ENCODE peak calls at places on chromosomes 4 and X, in nine cellular contexts. T, W, S, B, G, V, Z, L and R are unnamed samples.
A peak's percentile ranks its signal among the peaks of the same experiment; 100 is the strongest.

GRCh38 chr4:181835348-181835747 is 407.9 kb upstream of the TENM3 start:
- DNase-seq in T (no peak), S (no peak), V (peak; percentile 19), B (no peak), G (no peak), L (no peak), Z (no peak), W (no peak), R (no peak)

GRCh38 chrX:47854474-47854873 is 17.8 kb downstream of the ZNF81 start:
- DNase-seq in L (no peak), B (no peak), G (no peak), W (peak; percentile 24), T (peak; percentile 31), S (peak; percentile 11), V (no peak), Z (peak; percentile 50), R (peak; percentile 33)

GRCh38 chr4:189514209-189514608 is 426.5 kb upstream of the FRG1 start:
- DNase-seq in G (no peak), W (no peak), Z (no peak), L (no peak), T (no peak), B (no peak), S (no peak), V (no peak), R (no peak)

GRCh38 chr4:73707918-73708577 is 32.3 kb upstream of the CXCL8 start:
- DNase-seq in Z (peak; percentile 93), G (no peak), L (peak; percentile 60), B (peak; percentile 87), T (peak; percentile 60), V (no peak), W (peak; percentile 94), S (no peak), R (peak; percentile 65)

GRCh38 chrX:1274786-1275185 is 6.2 kb downstream of the CSF2RA start:
- DNase-seq in G (no peak), W (no peak), T (no peak), Z (no peak), B (peak; percentile 46), L (no peak), V (no peak), S (no peak), R (no peak)

GRCh38 chr4:139876328-139876941 is 210.8 kb downstream of the MGST2 start:
- DNase-seq in Z (no peak), B (no peak), V (no peak), G (no peak), S (no peak), T (no peak), L (no peak), W (no peak), R (peak; percentile 17)

GRCh38 chrX:104351173-104351769 is 96.5 kb upstream of the ESX1 start:
- DNase-seq in B (no peak), T (no peak), G (no peak), W (peak; percentile 59), Z (peak; percentile 78), V (peak; percentile 63), S (no peak), L (no peak), R (no peak)

GRCh38 chrX:72365126-72365525 is 59.4 kb upstream of the CITED1 start:
- DNase-seq in B (no peak), S (no peak), W (no peak), Z (no peak), L (no peak), T (no peak), G (no peak), V (no peak), R (no peak)

GRCh38 chrX:144531877-144532276 is 648.0 kb downstream of the UBE2NL start:
- DNase-seq in Z (no peak), L (no peak), T (no peak), G (no peak), W (no peak), B (no peak), V (no peak), S (no peak), R (no peak)

GRCh38 chr4:17220816-17221215 is 291.1 kb downstream of the QDPR start:
- DNase-seq in L (no peak), W (no peak), G (no peak), T (no peak), Z (no peak), V (no peak), S (no peak), B (no peak), R (no peak)

GRCh38 chr4:140088317-140088967 is 65.5 kb downstream of the MAML3 start:
- DNase-seq in Z (peak; percentile 68), S (no peak), B (no peak), T (no peak), W (no peak), L (no peak), V (no peak), G (no peak), R (no peak)

GRCh38 chr4:155532373-155532772 is 134.3 kb upstream of the GUCY1A1 start:
- DNase-seq in V (no peak), B (no peak), S (no peak), T (no peak), Z (no peak), G (no peak), L (no peak), W (no peak), R (no peak)

GRCh38 chr4:163492951-163493504 is 1.5 kb upstream of the TMA16 start:
- DNase-seq in Z (no peak), V (no peak), S (no peak), G (no peak), T (no peak), W (no peak), L (no peak), B (no peak), R (no peak)

GRCh38 chrX:34546366-34546765 is 110.7 kb downstream of the TMEM47 start:
- DNase-seq in Z (peak; percentile 8), S (no peak), W (no peak), B (no peak), V (no peak), G (no peak), T (no peak), L (no peak), R (no peak)

GRCh38 chr4:48268956-48269860 is at the start of gene TEC:
- DNase-seq in W (no peak), S (no peak), B (peak; percentile 70), T (peak; percentile 20), G (peak; percentile 85), V (no peak), Z (no peak), L (no peak), R (peak; percentile 43)

GRCh38 chr4:75513529-75514130 is 573 bp downstream of the RCHY1 start:
- DNase-seq in Z (peak; percentile 14), S (no peak), B (no peak), G (no peak), L (no peak), V (no peak), W (no peak), T (no peak), R (no peak)

GRCh38 chr4:75514131-75514948 is at the start of the genes RCHY1 and THAP6:
- DNase-seq in T (peak; percentile 93), Z (peak; percentile 97), L (peak; percentile 85), G (peak; percentile 97), V (no peak), S (peak; percentile 85), W (peak; percentile 94), B (peak; percentile 97), R (peak; percentile 96)

GRCh38 chr4:75516144-75516543 is 1.9 kb downstream of the THAP6 start:
- DNase-seq in Z (no peak), L (no peak), V (no peak), G (no peak), S (no peak), T (no peak), W (no peak), B (no peak), R (no peak)

GRCh38 chr4:75512336-75513211 is 1.6 kb downstream of the RCHY1 start:
- DNase-seq in G (no peak), T (no peak), S (no peak), L (no peak), V (no peak), B (peak; percentile 30), W (no peak), Z (peak; percentile 67), R (no peak)

GRCh38 chr4:75514949-75515612 is 808 bp downstream of the THAP6 start:
- DNase-seq in Z (no peak), W (no peak), L (no peak), V (no peak), G (no peak), B (no peak), T (no peak), S (no peak), R (no peak)
- H3K4me3 ChIP-seq in Z (peak overlapping the region; percentile 66), W (peak overlapping the region; percentile 83), L (peak overlapping the region; percentile 88), V (peak overlapping the region; percentile 58), G (peak overlapping the region; percentile 90), B (peak overlapping the region; percentile 80), T (peak overlapping the region; percentile 46), S (peak overlapping the region; percentile 89), R (peak overlapping the region; percentile 88)

GRCh38 chr4:2827071-2827873 is 16.4 kb upstream of the ADD1 start:
- DNase-seq in L (no peak), B (no peak), W (no peak), V (no peak), S (no peak), T (no peak), G (peak; percentile 67), Z (no peak), R (peak; percentile 14)
- H3K4me3 ChIP-seq in L (no peak overlapping the region), B (no peak overlapping the region), W (no peak overlapping the region), V (no peak overlapping the region), S (no peak overlapping the region), T (no peak overlapping the region), G (no peak overlapping the region), Z (no peak overlapping the region), R (no peak overlapping the region)

DNA sequence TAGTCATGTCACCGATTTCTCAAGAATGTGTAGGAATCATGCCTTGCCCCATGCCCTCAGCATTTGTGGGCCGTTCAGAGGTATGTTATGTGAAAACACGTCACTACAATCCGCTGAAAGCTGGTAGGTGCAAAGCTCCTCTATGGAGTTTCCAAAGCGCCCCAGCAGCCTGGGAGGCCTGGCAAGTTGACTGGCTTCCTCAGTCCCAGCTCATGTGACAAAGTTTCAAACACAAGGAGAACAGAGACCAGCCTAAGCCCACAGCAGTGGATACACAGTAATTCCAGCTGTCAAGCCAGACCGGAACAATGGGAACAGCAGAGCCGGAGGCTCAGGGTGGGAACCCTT is 33.5 kb downstream of the NAT8L start:
- DNase-seq in G (no peak), T (no peak), Z (no peak), S (no peak), B (peak; percentile 10), V (no peak), W (no peak), L (no peak), R (no peak)
- H3K4me3 ChIP-seq in G (no peak overlapping the region), T (no peak overlapping the region), Z (no peak overlapping the region), S (no peak overlapping the region), B (no peak overlapping the region), V (no peak overlapping the region), W (no peak overlapping the region), L (no peak overlapping the region), R (no peak overlapping the region)

DNA sequence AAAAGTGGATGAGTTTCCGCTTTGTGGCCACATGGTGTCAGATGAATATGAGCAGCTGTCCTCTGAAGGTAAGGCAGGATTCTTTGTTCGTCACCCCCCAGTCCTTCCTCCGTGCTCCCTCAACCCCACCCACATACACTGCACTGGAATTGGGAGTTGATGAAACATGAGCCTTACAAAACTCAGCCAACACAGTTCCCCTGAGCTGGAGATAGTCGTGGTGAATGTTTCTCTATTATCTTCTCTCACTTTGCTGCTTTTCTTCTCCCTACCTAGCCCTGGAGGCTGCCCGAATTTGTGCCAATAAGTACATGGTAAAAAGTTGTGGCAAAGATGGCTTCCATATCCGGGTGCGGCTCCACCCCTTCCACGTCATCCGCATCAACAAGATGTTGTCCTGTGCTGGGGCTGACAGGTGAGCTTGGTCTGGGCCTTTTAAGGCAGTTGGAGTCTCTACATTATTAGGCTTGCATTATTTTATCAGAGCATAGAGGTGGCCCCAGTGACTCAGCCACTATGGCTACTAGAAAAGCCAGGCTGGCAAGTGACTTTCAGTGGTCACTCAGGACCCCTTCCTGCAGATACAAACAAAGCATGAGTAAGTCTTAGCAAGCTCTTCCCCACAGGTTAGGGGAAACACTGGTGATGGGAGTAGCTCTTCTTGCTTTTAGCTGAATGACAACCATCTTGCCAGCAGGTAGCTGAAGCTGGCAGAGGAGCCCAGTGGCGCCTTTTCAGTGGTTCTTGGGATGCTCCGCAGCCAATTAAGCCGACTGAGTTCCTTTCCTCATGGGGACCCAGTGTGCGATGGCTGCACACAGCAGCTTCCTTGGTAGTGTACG is 1.6 kb downstream of the RPL10 start:
- DNase-seq in G (no peak), T (no peak), B (no peak), L (no peak), S (no peak), W (no peak), V (no peak), Z (peak; percentile 24), R (no peak)
- H3K4me3 ChIP-seq in G (peak overlapping the region; percentile 70), T (peak overlapping the region; percentile 84), B (peak overlapping the region; percentile 83), L (peak overlapping the region; percentile 84), S (peak overlapping the region; percentile 98), W (peak overlapping the region; percentile 86), V (peak overlapping the region; percentile 65), Z (peak overlapping the region; percentile 86), R (peak overlapping the region; percentile 73)